ENCODE peak calls at places on chromosomes 2 and 18, in eight cellular contexts. W is activated T-helper 2 cell treated with anti-CD3 and anti-CD28 coated beads, Interferon-gamma antibody, Interleukin-2, Interleukin-4, amounts not matched to agents 10 μg/mL and 5 μg/mL and 100 μg/mL, durations not matched to agents 14 hours and 24 hours and 36 hours; O is NCI-H1105 treated with DMSO at 0.1 percent for 48 hours; R is HFFc6; C is RCC 7860; N is vagina; H is stimulated activated CD4-positive, alpha-beta T cell treated with anti-CD3 and anti-CD28 coated beads, TNF-alpha, amount 100 ng/mL, for 4 hours; F is EL. S is an unnamed sample.

GRCh38 chr2:197964720-197965119 is 160.3 kb downstream of the PLCL1 start:
- DNase-seq in W (no peak), O (no peak), R (no peak), C (no peak), N (no peak), H (no peak), F (no peak), S (no peak)

GRCh38 chr2:239239607-239240479 is 161.0 kb downstream of the HDAC4 start:
- DNase-seq in W (no peak), O (no peak), R (no peak), C (no peak), N (no peak), H (no peak), F (no peak), S (peak)

GRCh38 chr2:29025711-29026110 is 44.6 kb downstream of the TOGARAM2 start:
- DNase-seq in W (no peak), O (no peak), R (no peak), C (no peak), N (no peak), H (no peak), F (no peak), S (no peak)

GRCh38 chr18:68056936-68057335 is 540.4 kb upstream of the DSEL start:
- DNase-seq in W (no peak), O (no peak), R (no peak), C (no peak), N (no peak), H (no peak), F (peak), S (no peak)

GRCh38 chr2:146129231-146129630 is 1609.3 kb upstream of the ZEB2 start:
- DNase-seq in W (no peak), O (no peak), R (no peak), C (no peak), N (no peak), H (no peak), F (no peak), S (no peak)

GRCh38 chr2:165863816-165864221 is 69.8 kb upstream of the GALNT3 start:
- DNase-seq in W (no peak), O (peak), R (no peak), C (no peak), N (no peak), H (no peak), F (no peak), S (no peak)

GRCh38 chr2:117859532-117859911 is 45.0 kb downstream of the DDX18 start:
- DNase-seq in W (no peak), O (no peak), R (no peak), C (no peak), N (no peak), H (no peak), F (no peak), S (no peak)

GRCh38 chr2:182866461-182867369 is at the start of gene FRZB:
- DNase-seq in W (no peak), O (peak), R (peak), C (no peak), N (peak), H (no peak), F (peak), S (peak)

GRCh38 chr2:79271456-79271855 is 111.9 kb upstream of the REG3A start:
- DNase-seq in W (no peak), O (no peak), R (no peak), C (no peak), N (no peak), H (no peak), F (no peak), S (no peak)

GRCh38 chr2:44949329-44950151 is 8.0 kb downstream of the SIX3 start:
- DNase-seq in W (no peak), O (no peak), R (no peak), C (no peak), N (no peak), H (no peak), F (no peak), S (no peak)

GRCh38 chr2:172991036-172991435 is 84.6 kb upstream of the MAP3K20 start:
- DNase-seq in W (no peak), O (no peak), R (no peak), C (no peak), N (no peak), H (no peak), F (no peak), S (no peak)

GRCh38 chr2:120963997-120964396 is 228.3 kb downstream of the GLI2 start:
- DNase-seq in W (no peak), O (no peak), R (no peak), C (no peak), N (no peak), H (no peak), F (peak), S (no peak)

GRCh38 chr2:42770288-42771131 is 6.6 kb upstream of the OXER1 start:
- DNase-seq in W (no peak), O (peak), R (peak), C (peak), N (peak), H (no peak), F (peak), S (peak)